ENCODE peak calls at places on chromosomes 6 and 20, in ten cellular contexts. Z is mucosa of descending colon, S is ascending aorta, L is aorta, A is HepG2, X is endothelial cell of umbilical vein, V is A549, W is sigmoid colon, F is GM23248, R is cardiac muscle cell. J is an unnamed sample. For H3K4me1, the result is how much of the 10 kb centered on the place peaks cover.

GRCh38 chr20:45752747-45753146 is 30.6 kb downstream of the SPINT4 start:
- DNase-seq in Z (no peak), S (no peak), L (no peak), A (no peak), X (no peak), V (no peak), W (no peak), F (peak), R (no peak), J (no peak)

GRCh38 chr6:68343901-68344300 is 291.2 kb upstream of the ADGRB3 start:
- DNase-seq in Z (peak), S (no peak), L (no peak), A (peak), X (no peak), V (peak), W (no peak), F (peak), R (peak), J (no peak)

GRCh38 chr6:31907158-31907813 is 5.4 kb upstream of the ZBTB12 start:
- DNase-seq in Z (no peak), S (no peak), L (peak), A (peak), X (no peak), V (no peak), W (no peak), F (peak), R (peak), J (no peak)

GRCh38 chr6:89997456-89998445 is 103.5 kb downstream of the GJA10 start:
- DNase-seq in Z (peak), S (no peak), L (peak), A (no peak), X (no peak), V (no peak), W (no peak), F (peak), R (peak), J (peak)

GRCh38 chr20:25226433-25227316 is 21.2 kb upstream of the PYGB start:
- DNase-seq in Z (no peak), S (no peak), L (no peak), A (no peak), X (peak), V (no peak), W (no peak), F (no peak), R (no peak), J (no peak)

GRCh38 chr6:44538131-44538835 is 150.8 kb downstream of the CDC5L start:
- DNase-seq in Z (no peak), S (no peak), L (peak), A (no peak), X (no peak), V (no peak), W (no peak), F (no peak), R (no peak), J (no peak)

GRCh38 chr20:57007171-57007540 is 259.3 kb downstream of the BMP7 start:
- DNase-seq in Z (no peak), S (no peak), L (no peak), A (no peak), X (no peak), V (no peak), W (no peak), F (no peak), R (no peak), J (no peak)

GRCh38 chr6:27209659-27210269 is 37.7 kb upstream of the PRSS16 start:
- DNase-seq in Z (no peak), S (no peak), L (no peak), A (no peak), X (no peak), V (no peak), W (no peak), F (no peak), R (no peak), J (no peak)

GRCh38 chr20:41309817-41310216 is 7.7 kb downstream of the ZHX3 start:
- DNase-seq in Z (no peak), S (no peak), L (no peak), A (no peak), X (no peak), V (no peak), W (no peak), F (peak), R (peak), J (no peak)

GRCh38 chr20:32125511-32125910 is 16.0 kb downstream of the TM9SF4 start:
- DNase-seq in Z (no peak), S (no peak), L (no peak), A (no peak), X (no peak), V (no peak), W (no peak), F (no peak), R (no peak), J (no peak)

GRCh38 chr6:9766240-9766915 is 648.5 kb downstream of the TFAP2A start:
- DNase-seq in Z (no peak), S (no peak), L (no peak), A (no peak), X (peak), V (peak), W (no peak), F (peak), R (peak), J (no peak)

GRCh38 chr6:90497411-90497810 is 89.5 kb downstream of the MAP3K7 start:
- DNase-seq in Z (no peak), S (no peak), L (no peak), A (peak), X (no peak), V (no peak), W (no peak), F (no peak), R (no peak), J (no peak)

GRCh38 chr6:157873735-157874344 is 50.8 kb downstream of the SNX9 start:
- DNase-seq in Z (peak), S (no peak), L (peak), A (peak), X (peak), V (peak), W (peak), F (peak), R (peak), J (peak)

GRCh38 chr20:46221271-46221670 is 87.0 kb downstream of the CDH22 start:
- DNase-seq in Z (no peak), S (no peak), L (no peak), A (no peak), X (no peak), V (no peak), W (no peak), F (no peak), R (no peak), J (no peak)

GRCh38 chr6:125262026-125263013 is 39.4 kb downstream of the HDDC2 start:
- DNase-seq in Z (no peak), S (no peak), L (peak), A (no peak), X (no peak), V (no peak), W (no peak), F (peak), R (peak), J (no peak)

GRCh38 chr6:26604026-26604425 is 7.3 kb downstream of the ABT1 start:
- DNase-seq in Z (no peak), S (no peak), L (no peak), A (no peak), X (no peak), V (no peak), W (no peak), F (no peak), R (no peak), J (no peak)

GRCh38 chr20:53834044-53834442 is 236.4 kb downstream of the BCAS1 start:
- DNase-seq in Z (no peak), S (no peak), L (no peak), A (no peak), X (no peak), V (no peak), W (no peak), F (no peak), R (no peak), J (no peak)

GRCh38 chr20:19108181-19108580 is 104.3 kb upstream of the SLC24A3 start:
- DNase-seq in Z (no peak), S (no peak), L (no peak), A (no peak), X (no peak), V (no peak), W (no peak), F (no peak), R (no peak), J (no peak)

GRCh38 chr6:145569140-145569539 is 166.2 kb downstream of the EPM2A start:
- DNase-seq in Z (no peak), S (no peak), L (no peak), A (no peak), X (no peak), V (no peak), W (no peak), F (peak), R (no peak), J (no peak)

GRCh38 chr6:13924146-13924948 is 405 bp upstream of the RNF182 start:
- DNase-seq in Z (no peak), S (no peak), L (peak), A (no peak), X (peak), V (peak), W (no peak), F (peak), R (peak), J (peak)

GRCh38 chr6:39347906-39348585 is 25.5 kb upstream of the KCNK16 start:
- DNase-seq in Z (peak), S (no peak), L (peak), A (peak), X (peak), V (peak), W (no peak), F (peak), R (peak), J (peak)

GRCh38 chr6:35602133-35602946 is 86.4 kb downstream of the FKBP5 start:
- DNase-seq in Z (no peak), S (no peak), L (no peak), A (peak), X (peak), V (no peak), W (peak), F (peak), R (peak), J (no peak)

GRCh38 chr6:40989204-40990179 is 49.5 kb downstream of the UNC5CL start:
- DNase-seq in Z (no peak), S (no peak), L (no peak), A (no peak), X (no peak), V (no peak), W (no peak), F (no peak), R (no peak), J (no peak)

GRCh38 chr20:48733296-48733790 is 94.5 kb downstream of the PREX1 start:
- DNase-seq in Z (no peak), S (no peak), L (no peak), A (no peak), X (no peak), V (no peak), W (no peak), F (peak), R (peak), J (no peak)

GRCh38 chr20:50551288-50551687 is 41.1 kb downstream of the PTPN1 start:
- DNase-seq in Z (no peak), S (no peak), L (no peak), A (no peak), X (no peak), V (no peak), W (no peak), F (no peak), R (no peak), J (no peak)
- H3K4me1 ChIP-seq in Z (under half), S (under half), L (under half), A (under half), X (under half), V (under half), W (under half), F (under half), R (under half), J (under half)

GRCh38 chr6:6660339-6661045 is 72.0 kb downstream of the LY86 start:
- DNase-seq in Z (no peak), S (no peak), L (no peak), A (no peak), X (no peak), V (no peak), W (no peak), F (no peak), R (no peak), J (no peak)
- H3K4me1 ChIP-seq in Z (under half), S (under half), L (under half), A (under half), X (under half), V (under half), W (under half), F (under half), R (under half), J (under half)

GRCh38 chr20:33773412-33774089 is 37.6 kb upstream of the CHMP4B start:
- DNase-seq in Z (no peak), S (no peak), L (no peak), A (no peak), X (no peak), V (no peak), W (no peak), F (no peak), R (no peak), J (no peak)
- H3K4me1 ChIP-seq in Z (under half), S (under half), L (under half), A (under half), X (under half), V (under half), W (under half), F (under half), R (under half), J (under half)

DNA sequence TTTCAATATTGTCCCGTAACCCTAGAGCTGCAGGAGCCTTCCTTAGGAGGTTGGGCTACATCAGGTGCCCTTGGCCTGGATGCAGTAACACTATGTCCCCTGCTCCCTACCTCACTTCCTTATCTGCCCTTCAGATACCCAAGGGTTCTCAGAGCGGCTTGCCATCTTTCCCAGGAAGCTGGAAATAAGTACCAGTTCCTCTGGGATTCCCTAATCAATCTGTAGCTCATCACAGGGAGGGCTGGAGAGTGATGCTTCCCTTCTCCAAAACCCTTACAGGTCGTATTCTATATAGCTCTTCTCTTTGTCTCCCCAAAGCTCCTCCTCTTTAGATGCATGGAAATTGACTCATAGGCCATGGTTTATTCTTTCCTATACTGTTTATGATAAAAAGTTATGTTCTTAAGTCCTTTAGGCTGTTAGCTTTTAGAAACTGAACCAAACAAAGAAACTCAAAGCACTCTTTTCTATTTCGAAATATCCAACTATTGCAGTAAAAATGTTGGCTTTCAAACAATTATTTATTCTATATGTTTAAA is 4.2 kb downstream of the MYCT1 start:
- DNase-seq in Z (no peak), S (no peak), L (no peak), A (no peak), X (peak), V (no peak), W (no peak), F (no peak), R (no peak), J (no peak)
- H3K4me1 ChIP-seq in Z (under half), S (under half), L (under half), A (under half), X (under half), V (under half), W (under half), F (under half), R (under half), J (under half)

GRCh38 chr20:33589059-33589458 is 73.1 kb upstream of the C20orf144 start:
- DNase-seq in Z (no peak), S (no peak), L (no peak), A (no peak), X (no peak), V (no peak), W (no peak), F (no peak), R (no peak), J (no peak)
- H3K4me1 ChIP-seq in Z (under half), S (under half), L (under half), A (under half), X (under half), V (under half), W (under half), F (under half), R (under half), J (under half)

DNA sequence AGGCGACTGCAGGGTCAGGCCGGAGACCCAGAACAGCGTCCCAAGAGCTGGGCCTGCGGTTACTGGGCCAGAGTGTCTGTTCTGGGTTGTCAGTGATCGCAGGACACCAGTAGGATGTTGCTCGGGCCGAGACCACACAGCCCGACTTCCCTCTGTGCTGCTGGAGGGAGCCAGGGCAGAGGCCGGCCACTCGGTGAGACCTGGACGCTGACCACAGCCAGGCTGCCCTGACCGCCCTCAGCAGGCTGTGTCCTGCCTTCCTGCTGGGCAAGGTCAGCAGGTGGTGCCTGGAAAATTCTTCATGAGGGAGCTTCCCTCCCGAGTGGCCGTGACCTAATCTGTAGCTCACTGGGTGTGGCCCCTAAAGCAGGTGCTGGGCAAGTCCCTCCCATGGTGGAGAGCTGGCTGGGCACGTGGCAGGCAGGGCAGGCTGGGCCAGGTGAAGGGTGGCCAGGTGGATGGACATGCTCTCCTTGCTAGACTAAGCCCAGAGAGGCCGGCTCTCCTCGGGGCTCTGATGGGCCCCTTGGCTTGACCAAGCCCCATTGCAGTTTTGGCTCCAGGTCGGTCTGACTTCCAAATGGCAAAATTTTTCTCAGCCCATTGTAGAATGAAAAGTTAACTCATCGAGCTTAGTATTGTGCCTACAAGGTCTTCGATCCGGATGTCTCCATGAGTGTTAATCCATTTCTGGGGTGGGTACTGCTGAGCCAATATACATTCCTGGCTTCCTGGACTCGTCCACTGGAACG is 1.9 kb downstream of the SLCO4A1 start:
- DNase-seq in Z (peak), S (no peak), L (no peak), A (no peak), X (no peak), V (no peak), W (no peak), F (no peak), R (no peak), J (no peak)
- H3K4me1 ChIP-seq in Z (half or more), S (under half), L (under half), A (half or more), X (under half), V (under half), W (under half), F (under half), R (under half), J (under half)

GRCh38 chr6:30837432-30837831 is 46.9 kb upstream of the DDR1 start:
- DNase-seq in Z (no peak), S (no peak), L (no peak), A (no peak), X (no peak), V (no peak), W (no peak), F (no peak), R (no peak), J (no peak)

GRCh38 chr6:30836957-30837356 is 47.4 kb upstream of the DDR1 start:
- DNase-seq in Z (no peak), S (no peak), L (no peak), A (no peak), X (no peak), V (no peak), W (no peak), F (peak), R (peak), J (no peak)

GRCh38 chr6:30837870-30838269 is 46.4 kb upstream of the DDR1 start:
- DNase-seq in Z (no peak), S (no peak), L (no peak), A (no peak), X (peak), V (no peak), W (no peak), F (no peak), R (no peak), J (no peak)

GRCh38 chr6:30835576-30835975 is 48.7 kb upstream of the DDR1 start:
- DNase-seq in Z (no peak), S (no peak), L (peak), A (no peak), X (no peak), V (no peak), W (no peak), F (no peak), R (no peak), J (no peak)

GRCh38 chr6:30836431-30836866 is 47.9 kb upstream of the DDR1 start:
- DNase-seq in Z (no peak), S (no peak), L (no peak), A (no peak), X (peak), V (no peak), W (no peak), F (peak), R (peak), J (peak)
- H3K4me1 ChIP-seq in Z (under half), S (under half), L (under half), A (under half), X (under half), V (under half), W (under half), F (under half), R (under half), J (under half)

J was measured in psoas muscle.